ENCODE peak calls at places on chromosomes 1 and 21, in four cellular contexts. N is SW480, R is non-pigmented ciliary epithelial cell, G is NAMALWA. S is an unnamed sample.

GRCh38 chr1:219529116-219529515 is 83.8 kb downstream of the ZC3H11B start:
- DNase-seq in R (no peak), N (no peak), G (no peak), S (no peak)

GRCh38 chr21:15028186-15028585 is 36.6 kb downstream of the NRIP1 start:
- DNase-seq in G (no peak), N (no peak), R (no peak), S (no peak)

GRCh38 chr1:25246600-25247023 is 642 bp downstream of the RSRP1 start:
- DNase-seq in R (no peak), N (no peak), G (peak; percentile 42), S (peak; percentile 25)

GRCh38 chr1:66253330-66253921 is 280.5 kb upstream of the SGIP1 start:
- DNase-seq in G (peak; percentile 70), N (peak; percentile 62), R (no peak), S (peak; percentile 78)

GRCh38 chr1:111707906-111708305 is 31.3 kb downstream of the INKA2 start:
- DNase-seq in G (no peak), N (no peak), R (no peak), S (peak; percentile 62)

GRCh38 chr1:224783006-224783651 is 146.3 kb upstream of the DNAH14 start:
- DNase-seq in R (no peak), N (peak; percentile 53), G (no peak), S (no peak)

GRCh38 chr1:200733907-200734306 is 4.8 kb upstream of the CAMSAP2 start:
- DNase-seq in N (no peak), G (no peak), R (no peak), S (no peak)

GRCh38 chr1:77948841-77949424 is 29.9 kb downstream of the FUBP1 start:
- DNase-seq in G (no peak), N (peak; percentile 21), R (no peak), S (peak; percentile 39)

GRCh38 chr1:2112280-2112701 is 62.1 kb downstream of the PRKCZ start:
- DNase-seq in R (no peak), G (peak; percentile 80), N (no peak), S (no peak)

GRCh38 chr21:40049031-40049958 is 182.1 kb downstream of the PCP4 start:
- DNase-seq in N (peak; percentile 52), G (no peak), R (peak; percentile 1), S (peak; percentile 13)

GRCh38 chr21:44485254-44485793 is 30.0 kb downstream of the LRRC3 start:
- DNase-seq in R (no peak), N (no peak), G (peak; percentile 80), S (no peak)